ENCODE peak calls at places on chromosomes 4 and X, in four cellular contexts. One of them, this sample, is unnamed.

GRCh38 chr4:138449938-138450337 is 207.8 kb upstream of the SLC7A11 start:
- DNase-seq in esophagus squamous epithelium: no peak
- DNase-seq in H1: no peak
- DNase-seq in suprapubic skin: no peak
- DNase-seq in this sample: no peak

GRCh38 chr4:179663641-179664431 is 2221.6 kb upstream of the AGA start:
- DNase-seq in esophagus squamous epithelium: no peak
- DNase-seq in H1: no peak
- DNase-seq in suprapubic skin: no peak
- DNase-seq in this sample: no peak

GRCh38 chr4:107216379-107216778 is 180.3 kb upstream of the DKK2 start:
- DNase-seq in suprapubic skin: no peak
- DNase-seq in H1: no peak
- DNase-seq in esophagus squamous epithelium: no peak
- DNase-seq in this sample: no peak

GRCh38 chr4:172692701-172693100 is 475.9 kb upstream of the GALNT7 start:
- DNase-seq in H1: no peak
- DNase-seq in esophagus squamous epithelium: no peak
- DNase-seq in suprapubic skin: no peak
- DNase-seq in this sample: no peak

GRCh38 chr4:140156529-140157171 is 2.7 kb upstream of the MAML3 start:
- DNase-seq in H1: no peak
- DNase-seq in esophagus squamous epithelium: no peak
- DNase-seq in suprapubic skin: no peak
- DNase-seq in this sample: no peak

GRCh38 chr4:106034205-106034604 is 138.9 kb downstream of the NPNT start:
- DNase-seq in H1: no peak
- DNase-seq in suprapubic skin: no peak
- DNase-seq in esophagus squamous epithelium: no peak
- DNase-seq in this sample: no peak

GRCh38 chrX:43175428-43175827 is 397.5 kb upstream of the PPP1R2C start:
- DNase-seq in H1: no peak
- DNase-seq in esophagus squamous epithelium: no peak
- DNase-seq in suprapubic skin: no peak
- DNase-seq in this sample: no peak

GRCh38 chrX:110162131-110162530 is 155.8 kb downstream of the AMMECR1 start:
- DNase-seq in suprapubic skin: no peak
- DNase-seq in H1: no peak
- DNase-seq in esophagus squamous epithelium: no peak
- DNase-seq in this sample: no peak

GRCh38 chrX:39950035-39950688 is 147.6 kb downstream of the BCOR start:
- DNase-seq in H1: no peak
- DNase-seq in suprapubic skin: no peak
- DNase-seq in esophagus squamous epithelium: no peak
- DNase-seq in this sample: no peak

GRCh38 chrX:118726887-118727685 is at the start of gene IL13RA1:
- DNase-seq in suprapubic skin: peak; percentile 80
- DNase-seq in H1: peak; percentile 29
- DNase-seq in esophagus squamous epithelium: no peak
- DNase-seq in this sample: peak; percentile 89

GRCh38 chrX:154712781-154713391 is 38.0 kb downstream of the GAB3 start:
- DNase-seq in suprapubic skin: no peak
- DNase-seq in H1: no peak
- DNase-seq in esophagus squamous epithelium: no peak
- DNase-seq in this sample: no peak

GRCh38 chrX:19595036-19595435 is 79.7 kb upstream of the MAP3K15 start:
- DNase-seq in esophagus squamous epithelium: no peak
- DNase-seq in H1: no peak
- DNase-seq in suprapubic skin: no peak
- DNase-seq in this sample: peak; percentile 12

GRCh38 chr4:3526456-3526855 is 5.8 kb downstream of the LRPAP1 start:
- DNase-seq in suprapubic skin: no peak
- DNase-seq in H1: no peak
- DNase-seq in esophagus squamous epithelium: no peak
- DNase-seq in this sample: no peak

GRCh38 chr4:140711910-140712309 is 44.3 kb downstream of the TBC1D9 start:
- DNase-seq in suprapubic skin: no peak
- DNase-seq in H1: no peak
- DNase-seq in esophagus squamous epithelium: no peak
- DNase-seq in this sample: no peak

GRCh38 chrX:150934453-150934852 is 36.0 kb upstream of the CD99L2 start:
- DNase-seq in suprapubic skin: no peak
- DNase-seq in esophagus squamous epithelium: no peak
- DNase-seq in H1: no peak
- DNase-seq in this sample: no peak

GRCh38 chr4:23877758-23878229 is 12.1 kb downstream of the PPARGC1A start:
- DNase-seq in suprapubic skin: no peak
- DNase-seq in H1: no peak
- DNase-seq in esophagus squamous epithelium: no peak
- DNase-seq in this sample: no peak

GRCh38 chrX:131288738-131289511 is at the start of gene IGSF1:
- DNase-seq in esophagus squamous epithelium: no peak
- DNase-seq in H1: peak; percentile 67
- DNase-seq in suprapubic skin: no peak
- DNase-seq in this sample: peak; percentile 60

GRCh38 chr4:183200453-183200852 is 101.4 kb downstream of the WWC2 start:
- DNase-seq in esophagus squamous epithelium: no peak
- DNase-seq in H1: no peak
- DNase-seq in suprapubic skin: no peak
- DNase-seq in this sample: peak; percentile 93

GRCh38 chr4:137700751-137701150 is 168.5 kb upstream of the PCDH18 start:
- DNase-seq in esophagus squamous epithelium: no peak
- DNase-seq in suprapubic skin: no peak
- DNase-seq in H1: no peak
- DNase-seq in this sample: peak; percentile 8

GRCh38 chr4:20612313-20612712 is 87.9 kb upstream of the PACRGL start:
- DNase-seq in esophagus squamous epithelium: no peak
- DNase-seq in suprapubic skin: no peak
- DNase-seq in H1: no peak
- DNase-seq in this sample: no peak

GRCh38 chr4:127641524-127641923 is 8.8 kb downstream of the INTU start:
- DNase-seq in H1: no peak
- DNase-seq in esophagus squamous epithelium: no peak
- DNase-seq in suprapubic skin: no peak
- DNase-seq in this sample: no peak

GRCh38 chrX:115603534-115604074 is 42.6 kb downstream of the PLS3 start:
- DNase-seq in suprapubic skin: no peak
- DNase-seq in esophagus squamous epithelium: no peak
- DNase-seq in H1: no peak
- DNase-seq in this sample: no peak

GRCh38 chr4:84669201-84669600 is 86.3 kb downstream of the CDS1 start:
- DNase-seq in suprapubic skin: no peak
- DNase-seq in esophagus squamous epithelium: no peak
- DNase-seq in H1: no peak
- DNase-seq in this sample: no peak

GRCh38 chr4:156197216-156197615 is 243.6 kb upstream of the CTSO start:
- DNase-seq in esophagus squamous epithelium: no peak
- DNase-seq in H1: peak; percentile 1
- DNase-seq in suprapubic skin: no peak
- DNase-seq in this sample: no peak

GRCh38 chrX:18892881-18893280 is 91.0 kb downstream of the PHKA2 start:
- DNase-seq in esophagus squamous epithelium: no peak
- DNase-seq in H1: no peak
- DNase-seq in suprapubic skin: no peak
- DNase-seq in this sample: no peak

GRCh38 chrX:77003956-77004355 is 443.2 kb upstream of the FGF16 start:
- DNase-seq in esophagus squamous epithelium: no peak
- DNase-seq in H1: no peak
- DNase-seq in suprapubic skin: no peak
- DNase-seq in this sample: no peak

GRCh38 chrX:71095971-71096701 is 485 bp downstream of the FOXO4 start:
- DNase-seq in esophagus squamous epithelium: no peak
- DNase-seq in suprapubic skin: no peak
- DNase-seq in H1: no peak
- DNase-seq in this sample: no peak

GRCh38 chrX:40107291-40108083 is 9.7 kb upstream of the BCOR start:
- DNase-seq in suprapubic skin: no peak
- DNase-seq in esophagus squamous epithelium: no peak
- DNase-seq in H1: no peak
- DNase-seq in this sample: peak; percentile 75

GRCh38 chr4:153940916-153941315 is 152.0 kb upstream of the SFRP2 start:
- DNase-seq in suprapubic skin: no peak
- DNase-seq in H1: no peak
- DNase-seq in esophagus squamous epithelium: no peak
- DNase-seq in this sample: no peak

GRCh38 chr4:139243448-139244365 is 36.3 kb downstream of the MGARP start:
- DNase-seq in H1: no peak
- DNase-seq in esophagus squamous epithelium: no peak
- DNase-seq in suprapubic skin: no peak
- DNase-seq in this sample: peak; percentile 31

GRCh38 chrX:133921764-133922389 is 63.5 kb downstream of the GPC3 start:
- DNase-seq in H1: peak; percentile 38
- DNase-seq in suprapubic skin: no peak
- DNase-seq in esophagus squamous epithelium: no peak
- DNase-seq in this sample: peak; percentile 68

GRCh38 chr4:67700874-67701850 is at the start of gene UBA6:
- DNase-seq in esophagus squamous epithelium: peak; percentile 87
- DNase-seq in H1: peak; percentile 91
- DNase-seq in suprapubic skin: peak; percentile 97
- DNase-seq in this sample: peak; percentile 98
- TF ChIP-seq POLR2A in esophagus squamous epithelium: peak; percentile 76
- TF ChIP-seq POLR2A in H1: peak; percentile 82
- TF ChIP-seq POLR2A in suprapubic skin: peak; percentile 7
- TF ChIP-seq POLR2A in this sample: peak; percentile 32

DNA sequence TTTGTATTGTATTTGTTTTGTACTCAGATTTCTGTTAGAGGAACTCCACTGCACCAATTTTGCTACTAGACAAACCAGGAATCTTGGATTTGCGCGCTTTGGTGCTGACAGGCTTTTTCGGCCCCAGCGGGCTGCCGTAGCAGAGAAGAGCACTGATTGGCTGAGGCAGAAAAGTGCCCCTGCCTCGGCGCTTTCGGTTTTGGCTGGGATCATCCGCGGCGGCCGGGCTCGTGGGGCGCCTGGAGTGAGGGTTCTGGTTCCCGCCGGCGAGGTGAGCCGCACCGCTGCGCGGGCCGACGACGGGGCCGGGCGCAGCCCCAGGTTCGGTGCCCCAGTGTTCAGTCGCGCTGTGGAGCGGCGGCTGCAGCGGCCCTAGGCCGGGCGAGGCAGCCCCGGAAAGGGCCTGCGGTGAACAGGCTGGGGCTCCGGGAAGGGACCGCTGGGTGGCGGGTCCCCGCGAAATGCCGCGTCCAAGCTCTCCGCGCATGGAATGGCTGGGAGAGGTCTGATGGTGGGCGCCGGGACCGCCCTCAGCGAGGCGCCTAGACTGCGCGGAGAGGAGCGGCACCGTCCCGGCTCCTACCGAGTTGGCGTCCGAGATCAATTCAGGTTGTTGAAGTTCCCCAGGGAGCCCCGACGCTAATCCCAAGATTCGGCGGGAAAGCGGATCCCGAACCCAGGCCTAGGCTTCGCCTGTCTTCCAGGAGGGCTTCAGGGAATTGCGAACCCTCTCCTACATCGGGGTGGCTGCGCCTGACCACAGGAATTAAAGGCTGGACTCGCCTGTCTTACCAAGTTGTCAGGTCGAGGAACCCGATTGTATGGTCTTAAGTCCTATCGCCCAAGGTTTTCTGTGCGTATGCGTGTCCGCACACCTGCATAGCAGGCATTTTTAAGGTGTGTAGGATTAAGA is at the start of gene LSM6:
- DNase-seq in H1: peak; percentile 25
- DNase-seq in suprapubic skin: peak; percentile 91
- DNase-seq in esophagus squamous epithelium: peak; percentile 8
- DNase-seq in this sample: peak; percentile 93
- TF ChIP-seq POLR2A in H1: peak; percentile 78
- TF ChIP-seq POLR2A in suprapubic skin: peak; percentile 50
- TF ChIP-seq POLR2A in esophagus squamous epithelium: peak; percentile 74
- TF ChIP-seq POLR2A in this sample: peak; percentile 67

DNA sequence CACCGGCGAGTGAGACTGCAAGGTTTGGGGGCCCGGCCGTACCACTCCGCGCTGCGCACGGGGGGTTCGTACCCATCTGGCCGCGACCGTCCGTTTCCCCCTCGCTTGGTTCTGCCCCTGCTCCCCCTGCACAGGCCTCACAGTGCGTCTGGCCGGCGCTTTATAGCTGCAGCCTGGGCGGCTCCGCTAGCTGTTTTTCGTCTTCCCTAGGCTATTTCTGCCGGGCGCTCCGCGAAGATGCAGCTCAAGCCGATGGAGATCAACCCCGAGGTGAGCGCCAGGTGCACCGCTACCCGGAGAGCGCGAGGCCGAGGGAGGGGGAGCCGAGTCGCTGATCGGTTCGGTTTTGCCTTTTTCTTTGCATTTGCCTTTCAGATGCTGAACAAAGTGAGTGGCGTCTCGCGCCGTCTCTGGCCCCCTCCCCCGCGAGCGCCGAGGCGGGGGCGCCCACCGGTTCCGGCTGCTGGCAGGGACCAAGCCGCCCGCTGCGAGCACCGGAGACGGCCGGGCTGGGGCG is at the start of gene UCHL1:
- DNase-seq in suprapubic skin: no peak
- DNase-seq in esophagus squamous epithelium: no peak
- DNase-seq in H1: peak; percentile 93
- DNase-seq in this sample: peak; percentile 27
- TF ChIP-seq POLR2A in suprapubic skin: no peak
- TF ChIP-seq POLR2A in esophagus squamous epithelium: no peak
- TF ChIP-seq POLR2A in H1: peak; percentile 99
- TF ChIP-seq POLR2A in this sample: no peak

GRCh38 chr4:1693131-1693896 is 9.2 kb upstream of the FAM53A start:
- DNase-seq in H1: no peak
- DNase-seq in esophagus squamous epithelium: no peak
- DNase-seq in suprapubic skin: no peak
- DNase-seq in this sample: peak; percentile 81

GRCh38 chr4:1686440-1687036 is 2.4 kb upstream of the FAM53A start:
- DNase-seq in esophagus squamous epithelium: no peak
- DNase-seq in suprapubic skin: no peak
- DNase-seq in H1: no peak
- DNase-seq in this sample: no peak

GRCh38 chr4:1690698-1691097 is 6.6 kb upstream of the FAM53A start:
- DNase-seq in suprapubic skin: no peak
- DNase-seq in esophagus squamous epithelium: no peak
- DNase-seq in H1: no peak
- DNase-seq in this sample: no peak

GRCh38 chr4:1695913-1696312 is 11.8 kb upstream of the FAM53A start:
- DNase-seq in suprapubic skin: no peak
- DNase-seq in esophagus squamous epithelium: no peak
- DNase-seq in H1: no peak
- DNase-seq in this sample: no peak

DNA sequence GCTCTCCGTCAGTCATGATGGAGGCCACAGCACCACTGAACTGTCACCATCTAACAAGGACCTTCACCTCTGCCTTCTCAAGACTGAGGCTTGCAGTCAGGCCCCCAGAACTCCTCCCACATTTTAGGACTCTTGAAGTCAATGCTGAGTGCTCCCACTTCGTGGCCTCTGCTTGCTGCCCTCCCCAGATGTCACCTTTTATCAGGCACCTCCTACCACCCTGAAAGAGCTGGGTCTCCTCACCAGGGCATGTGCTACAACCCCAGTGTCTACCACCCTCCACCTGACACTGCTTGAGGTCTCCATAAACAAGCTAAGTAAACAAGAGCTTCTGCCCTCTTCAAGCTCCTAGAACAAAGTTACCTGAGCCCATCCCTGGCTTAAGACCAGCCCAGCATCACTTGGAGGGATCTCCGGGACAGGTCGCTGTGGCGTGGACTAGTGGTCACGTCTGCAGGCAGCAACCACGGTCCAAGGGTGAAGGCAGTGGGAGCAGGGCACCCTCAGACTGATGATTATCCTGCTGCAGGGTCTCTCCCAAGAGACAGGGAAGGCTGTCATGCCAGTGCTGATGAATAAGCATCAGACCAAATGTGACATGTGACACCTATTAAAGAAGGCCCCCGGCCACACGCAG is 7.7 kb upstream of the FAM53A start:
- DNase-seq in suprapubic skin: no peak
- DNase-seq in H1: no peak
- DNase-seq in esophagus squamous epithelium: no peak
- DNase-seq in this sample: no peak
- TF ChIP-seq POLR2A in suprapubic skin: no peak
- TF ChIP-seq POLR2A in H1: no peak
- TF ChIP-seq POLR2A in esophagus squamous epithelium: no peak
- TF ChIP-seq POLR2A in this sample: no peak